ENCODE peak calls at places on chromosomes 2 and 18, in five cellular contexts. N is AG04450; A is Peyer's patch; K is hepatocyte; G is CD4-positive, alpha-beta T cell. X is an unnamed sample.

GRCh38 chr18:54127759-54128378 is 96.6 kb downstream of the MBD2 start:
- DNase-seq in N (peak), A (no peak), G (no peak), K (peak), X (no peak)

GRCh38 chr2:9560628-9561027 is 5.0 kb upstream of the ADAM17 start:
- DNase-seq in G (no peak), K (no peak), A (no peak), N (no peak), X (no peak)

GRCh38 chr2:182148344-182148743 is 162.7 kb downstream of the PPP1R1C start:
- DNase-seq in N (no peak), K (no peak), A (no peak), G (no peak), X (no peak)

GRCh38 chr2:43192039-43192438 is 34.4 kb downstream of the ZFP36L2 start:
- DNase-seq in K (no peak), A (no peak), G (no peak), N (no peak), X (no peak)

GRCh38 chr18:6294119-6294784 is 120.5 kb downstream of the L3MBTL4 start:
- DNase-seq in A (no peak), G (no peak), N (no peak), K (no peak), X (no peak)

GRCh38 chr2:44740678-44741077 is 200.8 kb upstream of the SIX3 start:
- DNase-seq in A (no peak), G (no peak), K (no peak), N (no peak), X (no peak)

GRCh38 chr2:47644351-47644750 is 138.6 kb upstream of the MSH6 start:
- DNase-seq in N (no peak), K (no peak), G (no peak), A (no peak), X (no peak)

GRCh38 chr2:192029089-192029488 is 165.6 kb downstream of the TMEFF2 start:
- DNase-seq in N (no peak), K (peak), G (no peak), A (no peak), X (no peak)

GRCh38 chr2:102346381-102347130 is 9.0 kb upstream of the IL18R1 start:
- DNase-seq in K (no peak), G (no peak), A (no peak), N (no peak), X (no peak)

GRCh38 chr18:49631146-49631866 is 69.4 kb downstream of the LIPG start:
- DNase-seq in A (no peak), N (no peak), G (no peak), K (no peak), X (no peak)

GRCh38 chr2:11904029-11904428 is 157.6 kb downstream of the LPIN1 start:
- DNase-seq in N (no peak), K (no peak), A (peak), G (no peak), X (no peak)

GRCh38 chr18:39742015-39742466 is 2176.4 kb upstream of the CELF4 start:
- DNase-seq in N (peak), A (no peak), G (no peak), K (peak), X (no peak)

GRCh38 chr2:101893676-101894381 is 97.9 kb upstream of the IL1R2 start:
- DNase-seq in N (no peak), K (no peak), G (no peak), A (no peak), X (no peak)

GRCh38 chr2:136917281-136917680 is 151.9 kb downstream of the THSD7B start:
- DNase-seq in K (no peak), A (no peak), G (no peak), N (no peak), X (no peak)

GRCh38 chr2:220227272-220227920 is 600.0 kb downstream of the SLC4A3 start:
- DNase-seq in K (no peak), G (no peak), N (peak), A (no peak), X (no peak)

GRCh38 chr2:153478289-153479261 is at the start of gene RPRM:
- DNase-seq in K (peak), N (peak), G (peak), A (no peak), X (peak)

GRCh38 chr2:97963880-97964279 is 31.9 kb downstream of the TMEM131 start:
- DNase-seq in N (no peak), A (no peak), G (no peak), K (no peak), X (no peak)

GRCh38 chr18:77000527-77000926 is 132.1 kb downstream of the MBP start:
- DNase-seq in N (no peak), G (peak), K (peak), A (no peak), X (peak)

GRCh38 chr2:45994060-45994459 is 303.1 kb upstream of the EPAS1 start:
- DNase-seq in A (no peak), N (no peak), K (no peak), G (no peak), X (no peak)
- H3K27ac ChIP-seq in A (no peak), N (no peak), K (no peak), G (no peak), X (no peak)

GRCh38 chr2:176676257-176676570 is 407.0 kb downstream of the MTX2 start:
- DNase-seq in A (no peak), N (no peak), G (no peak), K (no peak), X (no peak)
- H3K27ac ChIP-seq in A (no peak), N (no peak), G (no peak), K (no peak), X (no peak)

GRCh38 chr2:149586063-149586462 is 1.5 kb downstream of the MMADHC start:
- DNase-seq in N (no peak), G (no peak), K (no peak), A (no peak), X (no peak)
- H3K27ac ChIP-seq in N (no peak), G (no peak), K (peak), A (no peak), X (peak)

GRCh38 chr2:120075545-120075944 is 62.7 kb downstream of the EPB41L5 start:
- DNase-seq in K (no peak), G (no peak), A (no peak), N (no peak), X (no peak)
- H3K27ac ChIP-seq in K (no peak), G (no peak), A (no peak), N (no peak), X (no peak)

GRCh38 chr2:237178396-237178795 is 92.7 kb downstream of the COPS8 start:
- DNase-seq in G (no peak), A (no peak), N (peak), K (no peak), X (no peak)
- H3K27ac ChIP-seq in G (no peak), A (peak), N (peak), K (peak), X (no peak)